ENCODE peak calls at places on chromosomes 16 and 17, in nine cellular contexts. K is left lung; L is stimulated activated CD4-positive, alpha-beta T cell treated with anti-CD3 and anti-CD28 coated beads, Interleukin-15, amount 100 ng/mL, for 1 hour; A is occipital lobe; Y is MCF 10A; H is prostate gland; G is cerebellar nuclear complex; Z is aorta; D is stromal cell of bone marrow. U is an unnamed sample.

GRCh38 chr17:5514976-5515375 is 28.6 kb downstream of the MIS12 start:
- DNase-seq in Y (no peak), H (no peak), A (no peak), G (no peak), Z (no peak), D (no peak), L (no peak), K (no peak), U (no peak)

GRCh38 chr17:65079489-65079900 is 23.0 kb upstream of the GNA13 start:
- DNase-seq in G (no peak), Y (no peak), Z (no peak), D (no peak), K (no peak), H (no peak), A (no peak), L (no peak), U (no peak)

GRCh38 chr17:6092182-6092922 is 22.2 kb downstream of the WSCD1 start:
- DNase-seq in G (no peak), H (no peak), Y (no peak), Z (peak), D (no peak), L (no peak), A (no peak), K (no peak), U (no peak)

GRCh38 chr16:66728117-66728787 is 23.2 kb downstream of the DYNC1LI2 start:
- DNase-seq in Y (peak), L (no peak), H (peak), G (peak), Z (peak), D (peak), A (no peak), K (no peak), U (no peak)

GRCh38 chr16:74999683-75000480 is 1.1 kb downstream of the ZNRF1 start:
- DNase-seq in Z (peak), H (peak), D (no peak), K (peak), L (peak), Y (no peak), A (peak), G (no peak), U (peak)

GRCh38 chr17:1119924-1120323 is 59.9 kb downstream of the ABR start:
- DNase-seq in L (no peak), Y (no peak), Z (no peak), D (no peak), A (no peak), K (no peak), H (no peak), G (no peak), U (no peak)

GRCh38 chr16:75097941-75098897 is 18.4 kb downstream of the LDHD start:
- DNase-seq in D (no peak), Y (no peak), A (no peak), L (no peak), H (no peak), K (no peak), G (no peak), Z (no peak), U (peak)

GRCh38 chr17:76326306-76326705 is 18.2 kb upstream of the QRICH2 start:
- DNase-seq in G (no peak), K (no peak), H (no peak), D (no peak), Y (no peak), L (no peak), Z (no peak), A (no peak), U (no peak)

GRCh38 chr16:14357328-14357727 is 272.7 kb downstream of the PARN start:
- DNase-seq in G (no peak), K (no peak), Y (no peak), D (no peak), L (no peak), Z (no peak), H (no peak), A (no peak), U (no peak)

GRCh38 chr16:89581045-89581695 is 5.6 kb downstream of the CPNE7 start:
- DNase-seq in L (no peak), K (peak), D (peak), Y (peak), A (no peak), H (no peak), G (no peak), Z (no peak), U (no peak)

GRCh38 chr17:11363575-11363974 is 122.6 kb downstream of the SHISA6 start:
- DNase-seq in A (no peak), D (no peak), K (no peak), L (no peak), G (no peak), Z (no peak), H (no peak), Y (no peak), U (no peak)

GRCh38 chr16:64914-65255 is 7.5 kb downstream of the RHBDF1 start:
- DNase-seq in H (no peak), G (no peak), K (no peak), D (no peak), A (no peak), L (no peak), Z (no peak), Y (no peak), U (no peak)

GRCh38 chr16:31331141-31331764 is 23.7 kb upstream of the ITGAX start:
- DNase-seq in A (no peak), Y (no peak), D (no peak), G (no peak), K (no peak), L (no peak), H (no peak), Z (no peak), U (no peak)

GRCh38 chr17:8101721-8102120 is 14.2 kb upstream of the ALOX12B start:
- DNase-seq in Z (no peak), G (no peak), K (no peak), Y (no peak), H (no peak), L (no peak), D (no peak), A (no peak), U (no peak)

U was measured in effector CD4-positive, alpha-beta T cell.